ENCODE peak calls at places on chromosomes 13 and 19, in five cellular contexts. One of them, this sample, is unnamed.

GRCh38 chr19:18928018-18928805 is 8.7 kb downstream of the DDX49 start:
- DNase-seq in fibroblast of lung: no peak
- DNase-seq in GM12878: no peak
- DNase-seq in neuronal stem cell: no peak
- DNase-seq in mesenchymal stem cell: no peak
- DNase-seq in this sample: no peak

GRCh38 chr19:40609561-40610395 is 8.6 kb downstream of the LTBP4 start:
- DNase-seq in mesenchymal stem cell: peak; percentile 76
- DNase-seq in fibroblast of lung: no peak
- DNase-seq in GM12878: peak; percentile 70
- DNase-seq in neuronal stem cell: peak; percentile 80
- DNase-seq in this sample: peak; percentile 94

GRCh38 chr13:48741377-48741776 is 87.6 kb downstream of the CYSLTR2 start:
- DNase-seq in GM12878: no peak
- DNase-seq in fibroblast of lung: peak; percentile 86
- DNase-seq in mesenchymal stem cell: peak; percentile 66
- DNase-seq in neuronal stem cell: no peak
- DNase-seq in this sample: no peak

GRCh38 chr19:30719189-30719990 is 347.2 kb downstream of the ZNF536 start:
- DNase-seq in neuronal stem cell: no peak
- DNase-seq in fibroblast of lung: peak; percentile 18
- DNase-seq in mesenchymal stem cell: peak; percentile 5
- DNase-seq in GM12878: no peak
- DNase-seq in this sample: peak; percentile 54

GRCh38 chr13:38662362-38662761 is 24.5 kb upstream of the FREM2 start:
- DNase-seq in neuronal stem cell: no peak
- DNase-seq in mesenchymal stem cell: peak; percentile 77
- DNase-seq in fibroblast of lung: peak; percentile 84
- DNase-seq in GM12878: no peak
- DNase-seq in this sample: peak; percentile 85

GRCh38 chr19:44908836-44909201 is 3.2 kb downstream of the APOE start:
- DNase-seq in neuronal stem cell: no peak
- DNase-seq in GM12878: no peak
- DNase-seq in fibroblast of lung: no peak
- DNase-seq in mesenchymal stem cell: no peak
- DNase-seq in this sample: no peak

GRCh38 chr13:27455331-27455855 is 5.0 kb upstream of the MTIF3 start:
- DNase-seq in fibroblast of lung: peak; percentile 30
- DNase-seq in mesenchymal stem cell: peak; percentile 24
- DNase-seq in neuronal stem cell: no peak
- DNase-seq in GM12878: no peak
- DNase-seq in this sample: peak; percentile 16

GRCh38 chr19:19142347-19142746 is 4.1 kb upstream of the TMEM161A start:
- DNase-seq in fibroblast of lung: no peak
- DNase-seq in neuronal stem cell: no peak
- DNase-seq in GM12878: no peak
- DNase-seq in mesenchymal stem cell: no peak
- DNase-seq in this sample: no peak

GRCh38 chr13:62997038-62997619 is 1581.5 kb upstream of the PCDH20 start:
- DNase-seq in GM12878: no peak
- DNase-seq in neuronal stem cell: no peak
- DNase-seq in mesenchymal stem cell: no peak
- DNase-seq in fibroblast of lung: no peak
- DNase-seq in this sample: no peak

GRCh38 chr13:87671824-87672603 is 843 bp downstream of the SLITRK5 start:
- DNase-seq in fibroblast of lung: peak; percentile 12
- DNase-seq in neuronal stem cell: peak; percentile 26
- DNase-seq in GM12878: no peak
- DNase-seq in mesenchymal stem cell: peak; percentile 30
- DNase-seq in this sample: peak; percentile 9

GRCh38 chr13:98493035-98493401 is 83.9 kb downstream of the STK24 start:
- DNase-seq in neuronal stem cell: no peak
- DNase-seq in fibroblast of lung: peak; percentile 50
- DNase-seq in GM12878: no peak
- DNase-seq in mesenchymal stem cell: no peak
- DNase-seq in this sample: no peak

GRCh38 chr19:55647732-55648656 is at the start of gene CCDC106:
- DNase-seq in mesenchymal stem cell: peak; percentile 82
- DNase-seq in neuronal stem cell: peak; percentile 71
- DNase-seq in GM12878: no peak
- DNase-seq in fibroblast of lung: peak; percentile 75
- DNase-seq in this sample: peak; percentile 75

GRCh38 chr19:5559804-5560133 is 8.0 kb downstream of the TINCR start:
- DNase-seq in mesenchymal stem cell: no peak
- DNase-seq in GM12878: no peak
- DNase-seq in fibroblast of lung: no peak
- DNase-seq in neuronal stem cell: no peak
- DNase-seq in this sample: no peak
- H3K9ac ChIP-seq in mesenchymal stem cell: no peak overlapping the region
- H3K9ac ChIP-seq in GM12878: no peak overlapping the region
- H3K9ac ChIP-seq in fibroblast of lung: no peak overlapping the region
- H3K9ac ChIP-seq in neuronal stem cell: no peak overlapping the region
- H3K9ac ChIP-seq in this sample: no peak overlapping the region

DNA sequence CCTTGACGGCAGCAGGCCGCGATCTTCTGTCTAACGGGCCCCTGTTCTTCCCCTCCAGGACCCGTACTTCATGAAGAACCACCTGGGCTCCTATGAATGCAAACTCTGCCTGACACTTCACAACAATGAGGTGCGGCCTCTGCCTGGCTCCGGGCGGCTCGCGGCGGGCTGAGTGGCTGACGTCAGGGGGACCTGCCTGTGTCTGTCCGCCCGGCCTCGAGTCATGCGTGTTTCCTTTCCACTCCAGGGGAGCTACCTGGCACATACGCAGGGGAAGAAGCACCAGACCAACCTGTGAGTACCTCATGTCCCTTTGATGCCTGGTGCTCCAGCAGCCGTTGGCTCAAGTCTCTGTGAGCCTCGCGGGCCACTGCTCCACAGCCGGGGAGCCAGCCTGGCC is 4.6 kb upstream of the AMH start:
- DNase-seq in fibroblast of lung: no peak
- DNase-seq in neuronal stem cell: no peak
- DNase-seq in mesenchymal stem cell: no peak
- DNase-seq in GM12878: no peak
- DNase-seq in this sample: no peak
- H3K36me3 ChIP-seq in fibroblast of lung: peaks cover 37% of the 10 kb centered on the region
- H3K36me3 ChIP-seq in neuronal stem cell: peaks cover 44% of the 10 kb centered on the region
- H3K36me3 ChIP-seq in mesenchymal stem cell: peaks cover 93% of the 10 kb centered on the region
- H3K36me3 ChIP-seq in GM12878: peaks cover 52% of the 10 kb centered on the region
- H3K36me3 ChIP-seq in this sample: peaks cover 20% of the 10 kb centered on the region

DNA sequence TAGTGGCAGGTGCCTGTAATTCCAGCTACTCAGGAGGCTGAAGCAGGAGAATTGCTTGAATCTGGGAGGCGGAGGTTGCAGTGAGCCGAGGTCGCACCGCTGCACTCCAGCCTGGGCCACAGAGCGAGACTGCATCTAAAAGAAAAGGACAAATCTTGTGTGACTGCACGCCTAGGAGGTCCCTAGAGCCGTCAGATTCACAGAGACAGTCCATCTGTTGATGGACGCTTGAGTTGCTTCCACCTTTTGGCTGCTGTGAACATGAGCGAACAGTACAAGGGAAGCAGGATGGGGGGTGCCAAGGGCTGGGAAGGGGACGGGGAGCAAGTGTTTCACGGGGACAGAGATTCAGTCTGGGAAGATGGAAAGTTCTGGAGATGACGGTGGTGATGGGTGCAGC is 78.8 kb downstream of the GNG7 start:
- DNase-seq in mesenchymal stem cell: no peak
- DNase-seq in fibroblast of lung: no peak
- DNase-seq in GM12878: no peak
- DNase-seq in neuronal stem cell: no peak
- DNase-seq in this sample: no peak
- H3K9ac ChIP-seq in mesenchymal stem cell: no peak overlapping the region
- H3K9ac ChIP-seq in fibroblast of lung: no peak overlapping the region
- H3K9ac ChIP-seq in GM12878: peak overlapping the region; percentile 55
- H3K9ac ChIP-seq in neuronal stem cell: no peak overlapping the region
- H3K9ac ChIP-seq in this sample: no peak overlapping the region

DNA sequence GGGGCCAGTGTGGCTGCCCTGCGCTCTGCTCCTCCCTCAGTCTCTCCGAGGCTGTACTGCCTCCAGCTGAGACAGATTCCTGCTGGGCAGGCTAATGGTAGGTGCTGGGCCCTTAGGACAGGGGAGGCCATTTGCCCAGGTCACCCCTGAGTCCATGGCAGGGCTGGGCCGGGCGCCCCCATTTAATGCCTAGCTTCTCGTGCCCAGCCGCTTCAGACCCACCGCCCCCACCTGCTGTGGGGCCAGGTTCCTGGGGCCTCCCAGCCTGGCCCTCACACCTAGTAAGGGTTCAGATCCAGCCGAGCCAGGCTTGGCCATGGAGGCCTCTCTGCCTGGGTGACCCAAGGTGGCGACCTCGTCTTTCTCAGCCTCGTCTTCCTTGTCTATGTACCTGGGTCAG is 17.8 kb downstream of the PIAS4 start:
- DNase-seq in fibroblast of lung: no peak
- DNase-seq in neuronal stem cell: no peak
- DNase-seq in GM12878: no peak
- DNase-seq in mesenchymal stem cell: no peak
- DNase-seq in this sample: no peak
- H3K36me3 ChIP-seq in fibroblast of lung: peaks cover 4% of the 10 kb centered on the region
- H3K36me3 ChIP-seq in neuronal stem cell: peaks cover 21% of the 10 kb centered on the region
- H3K36me3 ChIP-seq in GM12878: peaks cover 7% of the 10 kb centered on the region
- H3K36me3 ChIP-seq in mesenchymal stem cell: peaks cover 66% of the 10 kb centered on the region
- H3K36me3 ChIP-seq in this sample: no peaks in the 10 kb centered on the region

GRCh38 chr13:75931116-75931515 is 295.0 kb downstream of the LMO7 start:
- DNase-seq in neuronal stem cell: no peak
- DNase-seq in GM12878: no peak
- DNase-seq in mesenchymal stem cell: peak; percentile 22
- DNase-seq in fibroblast of lung: no peak
- DNase-seq in this sample: no peak

GRCh38 chr13:75935805-75936204 is 299.7 kb downstream of the LMO7 start:
- DNase-seq in neuronal stem cell: no peak
- DNase-seq in fibroblast of lung: no peak
- DNase-seq in mesenchymal stem cell: no peak
- DNase-seq in GM12878: no peak
- DNase-seq in this sample: no peak

GRCh38 chr13:75938811-75939525 is 302.8 kb downstream of the LMO7 start:
- DNase-seq in fibroblast of lung: peak; percentile 72
- DNase-seq in neuronal stem cell: no peak
- DNase-seq in GM12878: no peak
- DNase-seq in mesenchymal stem cell: no peak
- DNase-seq in this sample: peak; percentile 1

GRCh38 chr13:75934889-75935288 is 298.8 kb downstream of the LMO7 start:
- DNase-seq in neuronal stem cell: no peak
- DNase-seq in fibroblast of lung: peak; percentile 9
- DNase-seq in GM12878: no peak
- DNase-seq in mesenchymal stem cell: peak; percentile 34
- DNase-seq in this sample: peak; percentile 12

DNA sequence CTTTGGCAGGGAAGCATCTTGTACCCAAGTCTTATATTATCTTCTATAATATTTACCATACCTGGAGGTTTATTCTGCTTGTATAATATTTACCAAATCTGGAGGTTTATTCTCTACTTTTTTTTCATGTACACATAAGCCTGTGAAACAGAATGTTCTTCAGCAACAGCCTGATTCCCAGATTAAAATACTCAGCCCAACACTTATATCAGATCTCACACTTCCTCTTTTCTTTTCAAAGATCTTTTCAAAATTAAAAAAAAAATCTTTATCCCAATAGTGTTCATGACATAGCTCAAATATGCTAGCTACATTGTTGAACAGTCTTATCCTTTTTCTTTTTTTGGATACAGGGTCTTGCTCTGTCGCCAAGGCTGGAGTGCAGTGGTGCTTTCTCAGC is 300.7 kb downstream of the LMO7 start:
- DNase-seq in mesenchymal stem cell: no peak
- DNase-seq in neuronal stem cell: no peak
- DNase-seq in fibroblast of lung: no peak
- DNase-seq in GM12878: no peak
- DNase-seq in this sample: no peak
- H3K9ac ChIP-seq in mesenchymal stem cell: no peak overlapping the region
- H3K9ac ChIP-seq in neuronal stem cell: no peak overlapping the region
- H3K9ac ChIP-seq in fibroblast of lung: no peak overlapping the region
- H3K9ac ChIP-seq in GM12878: no peak overlapping the region
- H3K9ac ChIP-seq in this sample: no peak overlapping the region

GRCh38 chr19:49651871-49652722 is 10.1 kb downstream of the SCAF1 start:
- DNase-seq in neuronal stem cell: no peak
- DNase-seq in GM12878: no peak
- DNase-seq in fibroblast of lung: no peak
- DNase-seq in mesenchymal stem cell: no peak
- DNase-seq in this sample: no peak
- H3K36me3 ChIP-seq in neuronal stem cell: peaks cover 57% of the 10 kb centered on the region
- H3K36me3 ChIP-seq in GM12878: peaks cover 19% of the 10 kb centered on the region
- H3K36me3 ChIP-seq in fibroblast of lung: peaks cover 42% of the 10 kb centered on the region
- H3K36me3 ChIP-seq in mesenchymal stem cell: peaks cover 91% of the 10 kb centered on the region
- H3K36me3 ChIP-seq in this sample: no peaks in the 10 kb centered on the region

GRCh38 chr19:50432658-50433057 is at the start of gene MYBPC2:
- DNase-seq in neuronal stem cell: no peak
- DNase-seq in mesenchymal stem cell: no peak
- DNase-seq in GM12878: no peak
- DNase-seq in fibroblast of lung: no peak
- DNase-seq in this sample: no peak
- H3K9ac ChIP-seq in neuronal stem cell: no peak within 1 kb of the TSS
- H3K9ac ChIP-seq in mesenchymal stem cell: peak within 1 kb of the TSS; percentile 77
- H3K9ac ChIP-seq in GM12878: peak within 1 kb of the TSS; percentile 77
- H3K9ac ChIP-seq in fibroblast of lung: no peak within 1 kb of the TSS
- H3K9ac ChIP-seq in this sample: no peak within 1 kb of the TSS

DNA sequence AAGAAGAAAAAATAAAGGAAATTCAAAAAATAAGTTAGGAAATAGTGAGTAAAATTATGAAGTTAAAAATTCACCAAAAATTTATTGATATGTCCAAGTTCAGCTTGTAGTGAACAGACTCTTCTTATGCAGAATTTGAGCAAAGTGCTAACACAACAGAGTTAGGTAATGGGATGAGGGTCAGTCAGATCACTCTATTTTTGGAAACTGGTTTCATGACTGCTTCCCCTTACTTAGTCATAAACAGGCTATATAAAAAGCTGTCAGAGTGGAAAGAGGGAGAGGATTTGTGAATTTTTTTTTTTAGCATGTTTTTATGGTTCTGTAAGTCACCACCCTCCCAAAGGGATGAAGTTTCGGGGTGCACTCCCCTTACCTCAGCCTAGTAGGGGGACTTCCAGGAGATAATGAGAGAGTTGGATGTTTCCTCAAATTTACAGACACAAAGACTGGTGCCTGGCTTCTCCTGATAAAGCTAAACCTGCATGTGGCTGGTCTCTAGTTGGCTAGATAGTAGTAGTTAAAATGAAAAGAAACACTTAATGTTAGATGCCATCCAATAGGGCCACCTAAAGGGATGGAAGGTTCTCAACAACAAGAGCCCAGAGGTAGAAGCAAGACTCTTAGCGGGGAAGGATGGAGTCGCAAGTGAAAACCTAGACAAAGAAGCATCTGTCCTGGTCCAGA is 4.5 kb downstream of the CPB2 start:
- DNase-seq in mesenchymal stem cell: peak; percentile 28
- DNase-seq in GM12878: no peak
- DNase-seq in fibroblast of lung: no peak
- DNase-seq in neuronal stem cell: no peak
- DNase-seq in this sample: peak; percentile 12
- H3K36me3 ChIP-seq in mesenchymal stem cell: no peaks in the 10 kb centered on the region
- H3K36me3 ChIP-seq in GM12878: no peaks in the 10 kb centered on the region
- H3K36me3 ChIP-seq in fibroblast of lung: no peaks in the 10 kb centered on the region
- H3K36me3 ChIP-seq in neuronal stem cell: no peaks in the 10 kb centered on the region
- H3K36me3 ChIP-seq in this sample: no peaks in the 10 kb centered on the region